ENCODE peak calls at places on chromosome 17, in seven cellular contexts. R is K562, V is GM12892, L is H1, T is GM12891, B is SK-N-SH, I is HepG2. U is an unnamed sample.

GRCh38 chr17:7435676-7436555 is 681 bp downstream of the TMEM102 start:
- DNase-seq in R (peak; percentile 47), V (no peak), L (peak; percentile 84), T (no peak), B (peak; percentile 57), I (no peak), U (no peak)

GRCh38 chr17:3667366-3668278 is 756 bp downstream of the TAX1BP3 start:
- DNase-seq in R (peak; percentile 60), V (no peak), L (peak; percentile 79), T (no peak), B (peak; percentile 85), I (peak; percentile 81), U (no peak)

GRCh38 chr17:45382226-45382625 is 50.4 kb downstream of the ARHGAP27 start:
- DNase-seq in R (no peak), V (no peak), L (no peak), T (no peak), B (no peak), I (no peak), U (no peak)

GRCh38 chr17:4433515-4434031 is at the start of gene SPNS3:
- DNase-seq in R (no peak), V (no peak), L (no peak), T (no peak), B (no peak), I (no peak), U (no peak)

GRCh38 chr17:8894673-8895578 is 27.5 kb upstream of the PIK3R6 start:
- DNase-seq in R (peak; percentile 64), V (peak; percentile 53), L (peak; percentile 74), T (no peak), B (peak; percentile 73), I (peak; percentile 52), U (peak; percentile 65)

GRCh38 chr17:6456914-6457687 is 12.8 kb downstream of the PIMREG start:
- DNase-seq in R (peak; percentile 76), V (no peak), L (no peak), T (no peak), B (no peak), I (peak; percentile 52), U (no peak)

GRCh38 chr17:74214642-74215331 is 1.4 kb downstream of the TTYH2 start:
- DNase-seq in R (no peak), V (no peak), L (no peak), T (no peak), B (no peak), I (no peak), U (no peak)

GRCh38 chr17:42843358-42843934 is 934 bp upstream of the AOC2 start:
- DNase-seq in R (peak; percentile 61), V (no peak), L (no peak), T (no peak), B (peak; percentile 80), I (peak; percentile 73), U (no peak)

GRCh38 chr17:21194688-21195087 is 19.3 kb downstream of the TMEM11 start:
- DNase-seq in R (no peak), V (no peak), L (no peak), T (no peak), B (peak; percentile 70), I (no peak), U (no peak)

GRCh38 chr17:44049294-44050080 is 17.0 kb downstream of the LSM12 start:
- DNase-seq in R (no peak), V (no peak), L (no peak), T (no peak), B (no peak), I (no peak), U (no peak)

GRCh38 chr17:14580494-14580893 is 279.6 kb downstream of the HS3ST3B1 start:
- DNase-seq in R (no peak), V (no peak), L (no peak), T (no peak), B (no peak), I (no peak), U (no peak)

DNA sequence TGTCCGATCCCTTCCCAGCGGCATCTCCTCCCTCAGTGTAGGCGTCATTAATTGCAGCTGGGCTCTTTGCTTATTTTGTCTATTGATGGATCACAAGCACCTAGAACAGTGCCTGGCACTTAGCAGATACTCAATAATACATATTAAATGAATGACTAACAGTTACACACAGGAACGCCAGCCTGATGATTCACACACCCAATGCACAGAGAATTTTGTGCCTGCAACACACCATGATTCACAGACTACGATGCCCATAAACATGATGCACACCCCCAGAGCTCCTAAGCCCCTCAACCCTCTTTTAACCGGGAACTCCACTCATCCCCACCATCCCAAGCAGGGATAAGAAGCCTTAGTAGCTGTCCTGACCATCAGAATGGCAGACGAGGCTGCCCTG is 66.6 kb upstream of the TMEM97 start:
- DNase-seq in R (no peak), V (no peak), L (no peak), T (no peak), B (no peak), I (no peak), U (no peak)
- TF ChIP-seq TAF1 in R (no peak), V (no peak), L (no peak), T (no peak), B (no peak), I (no peak), U (no peak)

GRCh38 chr17:27531469-27531948 is 75.3 kb downstream of the KSR1 start:
- DNase-seq in R (no peak), V (no peak), L (no peak), T (no peak), B (no peak), I (no peak), U (no peak)

GRCh38 chr17:27530791-27531391 is 74.6 kb downstream of the KSR1 start:
- DNase-seq in R (no peak), V (no peak), L (no peak), T (no peak), B (no peak), I (peak; percentile 34), U (no peak)

GRCh38 chr17:27533068-27533397 is 76.8 kb downstream of the KSR1 start:
- DNase-seq in R (no peak), V (no peak), L (no peak), T (no peak), B (no peak), I (no peak), U (no peak)

GRCh38 chr17:27533874-27534815 is 77.9 kb downstream of the KSR1 start:
- DNase-seq in R (no peak), V (no peak), L (no peak), T (no peak), B (no peak), I (no peak), U (no peak)

GRCh38 chr17:27532269-27533067 is 76.2 kb downstream of the KSR1 start:
- DNase-seq in R (no peak), V (no peak), L (no peak), T (no peak), B (no peak), I (peak; percentile 88), U (no peak)
- TF ChIP-seq TAF1 in R (no peak), V (no peak), L (no peak), T (no peak), B (no peak), I (peak; percentile 17), U (no peak)

GRCh38 chr17:71434716-71435115 is 686.1 kb upstream of the SOX9 start:
- DNase-seq in R (no peak), V (no peak), L (no peak), T (no peak), B (no peak), I (no peak), U (no peak)

GRCh38 chr17:71440513-71440912 is 680.3 kb upstream of the SOX9 start:
- DNase-seq in R (no peak), V (no peak), L (no peak), T (no peak), B (no peak), I (no peak), U (no peak)

GRCh38 chr17:71438631-71439146 is 682.1 kb upstream of the SOX9 start:
- DNase-seq in R (no peak), V (no peak), L (no peak), T (no peak), B (peak; percentile 56), I (peak; percentile 25), U (no peak)

GRCh38 chr17:71436479-71436878 is 684.3 kb upstream of the SOX9 start:
- DNase-seq in R (no peak), V (no peak), L (no peak), T (no peak), B (no peak), I (no peak), U (no peak)

DNA sequence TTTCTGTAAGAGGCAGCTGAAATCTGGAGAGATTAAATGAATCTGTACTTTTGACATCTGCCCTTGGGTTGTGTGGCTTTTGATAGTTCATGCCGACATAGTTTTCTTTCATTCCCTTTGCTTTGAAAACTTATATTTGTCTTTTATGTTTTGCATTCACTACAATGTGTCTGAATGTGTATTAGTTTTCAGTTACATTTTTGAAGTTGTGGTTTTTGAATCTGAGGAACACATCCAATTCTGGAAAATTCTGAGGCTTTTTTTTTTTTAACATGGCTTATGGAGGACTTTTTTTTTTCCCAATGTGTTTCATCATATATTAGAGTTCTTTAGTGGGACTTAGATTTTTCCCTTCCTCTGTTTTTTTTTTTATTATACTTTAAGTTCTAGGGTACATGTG is 683.6 kb upstream of the SOX9 start:
- DNase-seq in R (no peak), V (no peak), L (no peak), T (no peak), B (no peak), I (no peak), U (no peak)
- TF ChIP-seq TAF1 in R (no peak), V (no peak), L (no peak), T (no peak), B (no peak), I (no peak), U (no peak)

GRCh38 chr17:17346428-17347233 is 43.5 kb downstream of the NT5M start:
- DNase-seq in R (no peak), V (no peak), L (no peak), T (no peak), B (peak; percentile 13), I (no peak), U (no peak)

GRCh38 chr17:17345686-17346427 is 42.7 kb downstream of the NT5M start:
- DNase-seq in R (no peak), V (peak; percentile 10), L (peak; percentile 23), T (no peak), B (no peak), I (no peak), U (no peak)

GRCh38 chr17:17348872-17349723 is 45.9 kb downstream of the NT5M start:
- DNase-seq in R (no peak), V (no peak), L (no peak), T (no peak), B (peak; percentile 23), I (peak; percentile 49), U (no peak)

GRCh38 chr17:17347956-17348871 is 45.0 kb downstream of the NT5M start:
- DNase-seq in R (no peak), V (no peak), L (no peak), T (no peak), B (peak; percentile 14), I (no peak), U (no peak)

DNA sequence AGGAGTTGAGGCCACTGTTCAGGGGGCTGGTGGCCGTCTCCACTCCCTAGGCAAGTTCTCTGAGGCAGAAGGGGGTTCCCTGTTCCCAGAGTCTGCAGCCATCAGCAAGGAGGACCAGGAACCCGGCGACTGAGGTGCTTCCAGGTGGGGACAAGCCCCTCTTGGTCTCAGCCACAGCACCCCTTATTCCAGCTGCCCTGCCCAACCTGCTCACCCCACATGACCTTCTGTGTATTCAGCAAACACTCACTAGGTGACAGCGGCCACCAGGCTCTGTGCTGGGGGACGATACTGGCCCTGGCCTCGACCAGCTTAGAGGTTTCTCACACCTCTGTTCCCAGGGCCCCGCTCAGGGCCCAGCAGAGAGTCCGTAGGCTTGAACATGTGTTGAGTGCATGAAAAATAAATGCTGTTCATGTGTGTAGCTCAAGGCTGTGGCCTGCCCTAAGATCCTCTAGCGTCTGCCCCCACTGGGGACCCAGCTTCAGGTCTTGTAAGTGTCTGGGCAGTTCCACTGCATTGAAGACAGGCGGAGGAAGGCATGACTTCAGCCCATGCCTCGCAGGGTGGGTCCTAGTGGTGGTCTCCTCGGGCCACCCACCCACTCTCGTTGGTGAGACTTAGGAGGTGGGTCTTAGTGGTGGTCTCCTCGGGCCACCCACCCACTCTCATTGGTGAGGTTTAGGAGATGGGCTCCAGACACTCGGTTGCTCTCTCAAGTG is 44.2 kb downstream of the NT5M start:
- DNase-seq in R (no peak), V (no peak), L (no peak), T (no peak), B (peak; percentile 9), I (no peak), U (no peak)
- TF ChIP-seq TAF1 in R (no peak), V (no peak), L (no peak), T (no peak), B (no peak), I (no peak), U (no peak)